ENCODE peak calls at places on chromosomes 6 and 20, in ten cellular contexts. F is GM23338, W is prostate gland, A is H1, L is spleen, V is upper lobe of left lung, E is Panc1, X is HL-60, M is stomach, U is GM12892. T is an unnamed sample.

GRCh38 chr20:11296221-11296620 is 621.5 kb upstream of the BTBD3 start:
- DNase-seq in A (no peak), W (no peak), F (no peak), L (no peak), E (no peak), M (no peak), V (no peak), U (no peak), X (no peak), T (no peak)

GRCh38 chr6:52595000-52595795 is 18.3 kb upstream of the TRAM2 start:
- DNase-seq in X (no peak), E (no peak), M (no peak), F (peak), L (no peak), V (no peak), W (no peak), U (no peak), A (no peak), T (no peak)

GRCh38 chr6:166420351-166420750 is 37.6 kb upstream of the MPC1 start:
- DNase-seq in W (no peak), L (no peak), X (peak), E (no peak), U (no peak), A (no peak), F (no peak), M (no peak), V (no peak), T (no peak)

GRCh38 chr6:18748314-18748713 is 361.2 kb downstream of the RNF144B start:
- DNase-seq in U (no peak), W (no peak), X (no peak), V (no peak), M (no peak), E (no peak), A (no peak), F (no peak), L (no peak), T (no peak)

GRCh38 chr6:87308970-87309369 is 13.4 kb upstream of the SMIM8 start:
- DNase-seq in L (no peak), E (no peak), M (no peak), V (no peak), A (no peak), W (no peak), X (no peak), U (no peak), F (no peak), T (no peak)

GRCh38 chr20:3901028-3901746 is 12.0 kb downstream of the PANK2 start:
- DNase-seq in X (no peak), W (no peak), F (no peak), E (no peak), A (no peak), V (no peak), U (no peak), L (no peak), M (no peak), T (no peak)

GRCh38 chr20:50027611-50028105 is 44.9 kb downstream of the SNAI1 start:
- DNase-seq in L (no peak), A (no peak), V (peak), F (no peak), U (no peak), W (no peak), E (no peak), M (no peak), X (no peak), T (no peak)

GRCh38 chr6:44452725-44453124 is 65.2 kb downstream of the CDC5L start:
- DNase-seq in M (no peak), W (no peak), V (no peak), U (no peak), E (no peak), X (no peak), L (no peak), A (no peak), F (no peak), T (no peak)

GRCh38 chr6:124008689-124009371 is 205.2 kb downstream of the NKAIN2 start:
- DNase-seq in V (no peak), F (no peak), M (no peak), X (no peak), E (no peak), L (no peak), W (no peak), U (no peak), A (no peak), T (no peak)

GRCh38 chr20:41643504-41643938 is 25.3 kb upstream of the CHD6 start:
- DNase-seq in U (no peak), E (no peak), A (no peak), F (peak), V (peak), W (peak), X (peak), M (peak), L (no peak), T (no peak)

GRCh38 chr6:85644374-85644762 is 1.7 kb upstream of the SYNCRIP start:
- DNase-seq in A (no peak), M (no peak), F (no peak), W (peak), U (no peak), L (no peak), X (no peak), V (no peak), E (no peak), T (no peak)

GRCh38 chr20:50029697-50030428 is 47.1 kb downstream of the SNAI1 start:
- DNase-seq in V (peak), E (no peak), M (peak), L (no peak), W (no peak), U (no peak), A (no peak), X (no peak), F (no peak), T (no peak)

GRCh38 chr6:166029506-166029905 is 138.1 kb downstream of the TBXT start:
- DNase-seq in X (no peak), A (no peak), U (no peak), E (no peak), W (no peak), L (no peak), V (no peak), M (no peak), F (no peak), T (no peak)

GRCh38 chr20:56781108-56781739 is 152.1 kb downstream of the TFAP2C start:
- DNase-seq in W (no peak), F (no peak), E (no peak), V (peak), M (no peak), A (no peak), X (no peak), U (no peak), L (peak), T (no peak)

GRCh38 chr6:52511572-52512151 is 65.2 kb downstream of the TRAM2 start:
- DNase-seq in M (no peak), U (no peak), F (no peak), W (no peak), A (no peak), L (no peak), X (no peak), E (no peak), V (no peak), T (no peak)

GRCh38 chr20:31842471-31843157 is 2.8 kb downstream of the FOXS1 start:
- DNase-seq in F (peak), U (no peak), A (no peak), E (no peak), M (no peak), L (no peak), X (no peak), W (no peak), V (no peak), T (no peak)

GRCh38 chr6:64680446-64680845 is 1026.6 kb downstream of the EYS start:
- DNase-seq in X (no peak), M (no peak), W (no peak), U (no peak), L (no peak), E (no peak), V (no peak), A (no peak), F (no peak), T (no peak)

GRCh38 chr20:64189986-64190385 is 25.7 kb downstream of the MYT1 start:
- DNase-seq in F (no peak), X (no peak), M (no peak), L (no peak), A (no peak), W (no peak), V (no peak), E (no peak), U (no peak), T (no peak)

GRCh38 chr20:49700411-49701185 is 13.1 kb downstream of the B4GALT5 start:
- DNase-seq in W (no peak), L (no peak), A (no peak), M (no peak), E (no peak), U (no peak), X (no peak), F (no peak), V (no peak), T (no peak)

GRCh38 chr20:64145458-64146300 is 18.6 kb upstream of the MYT1 start:
- DNase-seq in L (peak), X (peak), F (peak), V (peak), M (no peak), W (no peak), E (no peak), U (no peak), A (no peak), T (no peak)

GRCh38 chr6:17042422-17043147 is 59.3 kb upstream of the STMND1 start:
- DNase-seq in A (peak), X (no peak), W (no peak), U (no peak), E (no peak), L (no peak), M (no peak), F (peak), V (peak), T (no peak)

GRCh38 chr6:119620846-119621570 is 271.4 kb upstream of the MAN1A1 start:
- DNase-seq in M (no peak), A (no peak), X (no peak), F (no peak), E (no peak), U (no peak), W (no peak), V (no peak), L (no peak), T (no peak)

GRCh38 chr6:21507811-21508210 is 85.7 kb upstream of the SOX4 start:
- DNase-seq in V (no peak), X (no peak), A (no peak), E (no peak), U (no peak), W (no peak), L (no peak), M (no peak), F (no peak), T (no peak)

GRCh38 chr6:152124432-152125074 is 317.1 kb downstream of the ESR1 start:
- DNase-seq in A (no peak), U (no peak), L (no peak), F (peak), W (peak), X (no peak), M (no peak), V (no peak), E (peak), T (no peak)

GRCh38 chr6:148367418-148368024 is 24.9 kb downstream of the SASH1 start:
- DNase-seq in U (no peak), W (peak), A (no peak), V (peak), E (no peak), F (peak), X (no peak), M (no peak), L (no peak), T (no peak)

GRCh38 chr20:44730441-44730840 is 15.2 kb upstream of the KCNK15 start:
- DNase-seq in W (peak), V (no peak), E (peak), X (no peak), A (no peak), M (no peak), U (no peak), L (no peak), F (no peak), T (no peak)

GRCh38 chr6:146472918-146473317 is 70.7 kb upstream of the RAB32 start:
- DNase-seq in M (no peak), W (no peak), U (no peak), A (no peak), V (no peak), X (no peak), E (no peak), L (no peak), F (peak), T (no peak)

GRCh38 chr6:152273638-152274037 is 363.5 kb downstream of the SYNE1 start:
- DNase-seq in M (no peak), E (no peak), V (no peak), A (no peak), U (no peak), W (no peak), X (no peak), F (peak), L (no peak), T (no peak)

GRCh38 chr6:6090861-6091607 is 84.3 kb upstream of the NRN1 start:
- DNase-seq in M (no peak), E (no peak), A (no peak), F (no peak), W (no peak), L (no peak), V (no peak), X (no peak), U (no peak), T (no peak)

GRCh38 chr6:23874985-23875384 is 251.0 kb upstream of the NRSN1 start:
- DNase-seq in A (no peak), W (no peak), L (no peak), V (no peak), X (no peak), F (no peak), E (no peak), M (no peak), U (no peak), T (no peak)

GRCh38 chr6:156613996-156614395 is 163.2 kb upstream of the ARID1B start:
- DNase-seq in L (no peak), A (no peak), V (no peak), W (no peak), U (no peak), F (no peak), M (no peak), E (no peak), X (no peak), T (no peak)

GRCh38 chr20:51562334-51563140 is 20.0 kb upstream of the NFATC2 start:
- DNase-seq in E (peak), X (no peak), M (peak), V (peak), F (peak), U (peak), A (no peak), W (peak), L (peak), T (peak)

GRCh38 chr6:44671333-44671732 is 283.8 kb downstream of the CDC5L start:
- DNase-seq in F (no peak), U (no peak), V (no peak), E (no peak), A (no peak), W (peak), M (no peak), X (no peak), L (no peak), T (no peak)

GRCh38 chr6:112235956-112236355 is 18.4 kb downstream of the LAMA4 start:
- DNase-seq in W (no peak), E (no peak), V (no peak), M (no peak), A (no peak), X (peak), U (no peak), L (no peak), F (no peak), T (no peak)

GRCh38 chr6:33965766-33966165 is 162.0 kb upstream of the MLN start:
- DNase-seq in E (no peak), M (no peak), A (no peak), X (no peak), V (no peak), L (peak), F (no peak), U (no peak), W (no peak), T (no peak)

GRCh38 chr6:32854376-32855178 is 585 bp downstream of the PSMB9 start:
- DNase-seq in U (peak), M (peak), W (peak), F (peak), A (no peak), L (peak), X (peak), E (no peak), V (peak), T (peak)

GRCh38 chr20:53032021-53033001 is 60.2 kb downstream of the TSHZ2 start:
- DNase-seq in M (no peak), V (no peak), L (no peak), U (no peak), W (no peak), E (no peak), A (no peak), X (no peak), F (no peak), T (no peak)

GRCh38 chr6:4359108-4359710 is 223.8 kb upstream of the ECI2 start:
- DNase-seq in L (no peak), M (peak), E (no peak), X (no peak), F (no peak), U (no peak), A (no peak), W (no peak), V (no peak), T (no peak)

GRCh38 chr6:4355241-4355640 is 219.9 kb upstream of the ECI2 start:
- DNase-seq in X (no peak), F (no peak), E (no peak), V (no peak), W (no peak), A (no peak), L (no peak), U (no peak), M (peak), T (no peak)

GRCh38 chr6:4356899-4357659 is 221.7 kb upstream of the ECI2 start:
- DNase-seq in L (no peak), X (no peak), V (no peak), A (no peak), E (no peak), M (peak), W (no peak), U (no peak), F (no peak), T (no peak)

GRCh38 chr6:4360920-4361319 is 225.5 kb upstream of the ECI2 start:
- DNase-seq in W (no peak), L (no peak), X (no peak), A (no peak), U (no peak), F (no peak), V (no peak), E (no peak), M (no peak), T (no peak)

DNA sequence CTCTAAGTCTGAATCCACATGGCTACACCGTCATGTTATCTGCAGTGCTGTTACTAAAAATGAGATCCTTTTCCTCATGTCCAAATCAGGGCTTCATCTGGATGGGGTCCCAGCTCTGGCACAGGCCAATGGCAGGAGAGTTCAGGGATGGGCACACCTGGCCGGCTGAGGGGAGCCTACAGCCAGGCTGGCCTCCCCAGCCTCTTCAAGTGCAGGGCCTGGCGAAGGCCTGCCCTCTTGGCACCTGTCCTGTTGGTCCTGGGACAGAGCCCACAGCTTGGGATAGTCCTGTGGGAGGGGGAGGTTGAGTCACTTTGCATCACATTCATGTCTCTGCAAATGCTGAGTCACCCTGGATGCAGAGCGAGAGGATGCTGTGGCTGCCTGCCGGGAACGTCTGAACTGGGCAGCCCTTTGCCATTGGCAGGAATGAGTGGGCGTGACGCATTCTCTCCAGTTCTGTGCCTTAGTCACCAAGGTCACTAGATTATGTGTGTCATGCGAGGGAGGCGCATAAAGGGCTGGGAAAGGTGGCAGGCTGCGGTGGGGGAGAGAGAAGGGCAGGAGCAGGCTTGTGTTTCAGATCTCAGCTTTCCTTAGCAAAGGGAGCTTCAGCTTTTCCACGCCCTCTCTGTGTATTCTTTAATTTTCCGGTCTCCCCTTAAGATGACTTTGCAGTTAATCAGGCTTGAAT is 223.2 kb upstream of the ECI2 start:
- DNase-seq in F (peak), V (peak), U (no peak), X (no peak), M (peak), A (peak), L (peak), E (peak), W (peak), T (no peak)
- TF ChIP-seq POLR2AphosphoS5 in F (no peak), V (peak), U (no peak), X (no peak), M (peak), A (no peak), L (peak), E (peak), W (peak), T (no peak)

GRCh38 chr6:106085687-106085983 is 501 bp upstream of the PRDM1 start:
- DNase-seq in W (no peak), U (no peak), V (no peak), A (no peak), F (peak), M (no peak), L (no peak), X (no peak), E (no peak), T (no peak)

GRCh38 chr6:106084973-106085686 is 1.0 kb upstream of the PRDM1 start:
- DNase-seq in E (no peak), U (no peak), A (no peak), M (no peak), X (no peak), W (no peak), L (no peak), F (peak), V (no peak), T (no peak)

GRCh38 chr6:106082735-106083398 is 3.3 kb upstream of the PRDM1 start:
- DNase-seq in M (no peak), L (no peak), W (no peak), F (no peak), V (no peak), X (no peak), A (no peak), E (no peak), U (no peak), T (no peak)

GRCh38 chr6:106083618-106084017 is 2.5 kb upstream of the PRDM1 start:
- DNase-seq in W (no peak), M (no peak), L (no peak), V (no peak), X (no peak), F (no peak), U (no peak), A (no peak), E (no peak), T (no peak)

DNA sequence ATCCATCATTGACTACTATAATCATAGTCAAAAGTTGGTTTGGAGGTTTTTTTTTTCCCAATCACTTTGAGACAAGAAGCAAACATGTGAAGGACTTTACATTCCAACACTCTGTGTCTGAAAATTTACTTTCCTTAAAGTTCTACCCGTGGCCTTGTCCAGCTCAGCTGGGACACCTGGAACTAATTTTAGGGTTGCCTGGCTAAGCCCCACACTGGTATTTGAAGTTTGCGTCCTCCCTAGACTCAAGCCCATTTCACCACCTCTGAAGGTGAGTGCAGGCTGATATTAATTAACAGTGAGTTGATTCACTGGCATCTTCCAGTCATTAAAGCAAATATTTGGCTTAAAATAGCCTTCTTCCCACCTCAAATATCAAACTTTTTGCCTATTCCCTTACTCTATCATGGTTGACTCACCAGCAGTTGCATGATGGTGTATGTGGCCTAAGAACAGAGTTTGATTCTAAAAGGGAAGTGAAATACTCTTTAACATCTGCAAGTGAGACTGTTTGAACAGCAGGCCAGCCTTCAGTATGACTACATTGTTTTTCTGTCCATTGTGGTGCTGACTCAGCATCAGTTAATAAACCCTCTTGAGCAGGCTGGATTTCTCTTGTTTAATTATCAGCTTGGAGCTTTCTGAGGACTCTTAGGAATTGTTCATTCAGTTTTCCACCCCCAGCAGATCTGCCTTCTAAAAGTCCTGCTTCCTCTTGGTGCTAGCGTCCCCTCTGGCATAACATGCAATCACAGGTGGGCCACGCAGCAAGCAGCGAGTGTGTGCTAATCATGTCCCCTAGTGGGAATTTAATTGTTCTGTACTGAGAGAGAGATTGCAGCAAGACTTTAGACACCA is 1.8 kb upstream of the PRDM1 start:
- DNase-seq in U (no peak), V (peak), F (peak), M (no peak), A (peak), L (no peak), W (no peak), X (peak), E (no peak), T (peak)
- TF ChIP-seq POLR2AphosphoS5 in U (peak), V (no peak), F (no peak), M (no peak), A (no peak), L (peak), W (no peak), X (peak), E (no peak), T (no peak)

GRCh38 chr6:50689210-50689609 is 24.1 kb upstream of the TFAP2D start:
- DNase-seq in F (no peak), M (no peak), A (no peak), X (no peak), V (no peak), L (no peak), W (no peak), U (no peak), E (no peak), T (no peak)
- TF ChIP-seq POLR2AphosphoS5 in F (no peak), M (no peak), A (no peak), X (no peak), V (no peak), L (no peak), W (no peak), U (no peak), E (no peak), T (no peak)

DNA sequence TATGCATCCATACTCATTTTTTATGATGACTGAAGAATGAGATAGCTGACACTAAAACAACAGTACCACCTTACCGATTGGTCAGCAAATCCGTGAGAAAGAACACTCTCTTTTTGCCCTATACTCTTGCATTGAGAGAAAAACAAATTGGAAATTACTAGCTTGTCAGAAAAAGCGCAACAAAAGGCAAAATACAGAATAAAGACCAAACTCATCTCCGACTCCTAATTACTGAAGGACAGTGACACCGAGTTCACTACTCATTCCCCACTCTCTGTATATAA is 2.1 kb downstream of the MCUR1 start:
- DNase-seq in E (no peak), F (no peak), W (no peak), X (no peak), M (no peak), U (no peak), A (no peak), L (no peak), V (no peak), T (no peak)
- TF ChIP-seq POLR2AphosphoS5 in E (no peak), F (no peak), W (no peak), X (no peak), M (no peak), U (no peak), A (no peak), L (no peak), V (no peak), T (no peak)